ENCODE peak calls at places on chromosomes 2 and 18, in four cellular contexts. D is K562, U is GM12878, I is HepG2. N is an unnamed sample.

GRCh38 chr18:9684901-9685738 is 23.0 kb upstream of the RAB31 start:
- DNase-seq in D (peak), U (no peak), I (no peak), N (no peak)

GRCh38 chr2:105764059-105764458 is 19.3 kb downstream of the NCK2 start:
- DNase-seq in D (no peak), U (no peak), I (no peak), N (no peak)

GRCh38 chr2:205524656-205525055 is 157.6 kb upstream of the NRP2 start:
- DNase-seq in D (no peak), U (no peak), I (no peak), N (no peak)

GRCh38 chr2:72630767-72631166 is 195.1 kb downstream of the EXOC6B start:
- DNase-seq in D (no peak), U (no peak), I (no peak), N (no peak)

GRCh38 chr2:31193806-31194205 is 23.5 kb downstream of the CAPN14 start:
- DNase-seq in D (no peak), U (no peak), I (no peak), N (no peak)

GRCh38 chr2:228589115-228589514 is 407.6 kb upstream of the SPHKAP start:
- DNase-seq in D (no peak), U (no peak), I (no peak), N (no peak)

GRCh38 chr2:238471-239268 is 25.2 kb downstream of the SH3YL1 start:
- DNase-seq in D (no peak), U (no peak), I (no peak), N (no peak)

GRCh38 chr2:84481702-84482101 is 22.6 kb upstream of the SUCLG1 start:
- DNase-seq in D (no peak), U (no peak), I (no peak), N (no peak)

GRCh38 chr2:144014108-144014507 is 505.8 kb downstream of the ZEB2 start:
- DNase-seq in D (no peak), U (no peak), I (no peak), N (no peak)

GRCh38 chr2:40004336-40004735 is 225.3 kb upstream of the THUMPD2 start:
- DNase-seq in D (no peak), U (no peak), I (no peak), N (no peak)

GRCh38 chr18:60873708-60874107 is 459.5 kb upstream of the CDH20 start:
- DNase-seq in D (no peak), U (no peak), I (no peak), N (no peak)

GRCh38 chr2:62150597-62151305 is 45.2 kb upstream of the B3GNT2 start:
- DNase-seq in D (no peak), U (no peak), I (no peak), N (no peak)

GRCh38 chr2:36395866-36396265 is 40.3 kb downstream of the CRIM1 start:
- DNase-seq in D (no peak), U (no peak), I (no peak), N (no peak)

GRCh38 chr2:224278531-224278930 is 123.4 kb downstream of the FAM124B start:
- DNase-seq in D (no peak), U (no peak), I (no peak), N (no peak)

GRCh38 chr2:111032721-111033532 is 87.8 kb upstream of the BCL2L11 start:
- DNase-seq in D (no peak), U (no peak), I (peak), N (no peak)

GRCh38 chr2:206863721-206864120 is 75.6 kb upstream of the CPO start:
- DNase-seq in D (no peak), U (no peak), I (no peak), N (no peak)

GRCh38 chr2:73078457-73079411 is 7.2 kb upstream of the SFXN5 start:
- DNase-seq in D (no peak), U (no peak), I (no peak), N (no peak)

GRCh38 chr2:109712746-109713145 is 81.4 kb upstream of the RGPD5 start:
- DNase-seq in D (no peak), U (no peak), I (no peak), N (no peak)

GRCh38 chr18:23377669-23378469 is 75.2 kb upstream of the RIOK3 start:
- DNase-seq in D (peak), U (peak), I (peak), N (no peak)

GRCh38 chr2:106065268-106065982 is 128.7 kb downstream of the UXS1 start:
- DNase-seq in D (no peak), U (no peak), I (no peak), N (peak)

GRCh38 chr18:25921677-25922421 is 168.6 kb downstream of the SS18 start:
- DNase-seq in D (peak), U (peak), I (peak), N (peak)

GRCh38 chr2:54404270-54404669 is 51.9 kb upstream of the SPTBN1 start:
- DNase-seq in D (no peak), U (no peak), I (no peak), N (no peak)

GRCh38 chr2:60094450-60094929 is 459.0 kb downstream of the BCL11A start:
- DNase-seq in D (no peak), U (no peak), I (peak), N (no peak)

GRCh38 chr2:168673265-168674222 is 128.9 kb upstream of the NOSTRIN start:
- DNase-seq in D (no peak), U (no peak), I (no peak), N (no peak)

GRCh38 chr2:204299766-204300165 is 245.5 kb upstream of the PARD3B start:
- DNase-seq in D (no peak), U (no peak), I (no peak), N (no peak)

DNA sequence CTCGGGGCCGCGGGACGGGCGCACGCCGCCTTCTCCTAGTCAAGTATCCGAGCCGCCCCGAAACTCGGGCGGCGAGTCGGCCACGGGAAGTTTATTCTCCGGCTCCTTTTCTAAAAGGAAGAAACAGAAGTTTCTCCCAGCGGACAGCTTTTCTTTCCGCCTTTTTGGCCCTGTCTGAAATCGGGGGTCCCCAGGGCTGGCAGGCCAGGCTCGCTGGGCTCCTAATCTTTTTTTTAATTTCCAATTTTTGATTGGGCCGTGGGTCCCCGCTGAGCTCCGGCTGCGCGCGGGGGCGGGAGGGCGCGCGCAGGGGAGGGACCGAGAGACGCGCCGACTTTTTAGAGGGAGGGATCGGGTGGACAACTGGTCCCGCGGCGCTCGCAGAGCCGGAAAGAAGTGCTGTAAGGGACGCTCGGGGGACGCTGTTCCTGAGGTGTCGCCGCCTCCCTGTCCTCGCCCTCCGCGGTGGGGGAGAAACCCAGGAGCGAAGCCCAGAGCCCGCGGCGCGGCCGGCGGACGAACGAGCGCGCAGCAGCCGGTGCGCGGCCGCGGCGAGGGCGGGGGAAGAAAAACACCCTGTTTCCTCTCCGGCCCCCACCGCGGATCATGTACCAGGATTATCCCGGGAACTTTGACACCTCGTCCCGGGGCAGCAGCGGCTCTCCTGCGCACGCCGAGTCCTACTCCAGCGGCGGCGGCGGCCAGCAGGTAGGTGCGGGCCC is 618 bp downstream of the FOSL2 start:
- DNase-seq in D (peak), U (no peak), I (no peak), N (peak)
- TF ChIP-seq POLR2AphosphoS5 in D (no peak), U (no peak), I (no peak), N (peak)

GRCh38 chr2:71331581-71332412 is at the start of gene ZNF638:
- DNase-seq in D (peak), U (peak), I (peak), N (peak)

GRCh38 chr2:71326968-71327367 is 4.6 kb upstream of the ZNF638 start:
- DNase-seq in D (no peak), U (no peak), I (no peak), N (no peak)

GRCh38 chr2:71330155-71330554 is 1.4 kb upstream of the ZNF638 start:
- DNase-seq in D (no peak), U (no peak), I (no peak), N (no peak)

GRCh38 chr2:71330585-71331330 is 824 bp upstream of the ZNF638 start:
- DNase-seq in D (no peak), U (no peak), I (peak), N (no peak)

DNA sequence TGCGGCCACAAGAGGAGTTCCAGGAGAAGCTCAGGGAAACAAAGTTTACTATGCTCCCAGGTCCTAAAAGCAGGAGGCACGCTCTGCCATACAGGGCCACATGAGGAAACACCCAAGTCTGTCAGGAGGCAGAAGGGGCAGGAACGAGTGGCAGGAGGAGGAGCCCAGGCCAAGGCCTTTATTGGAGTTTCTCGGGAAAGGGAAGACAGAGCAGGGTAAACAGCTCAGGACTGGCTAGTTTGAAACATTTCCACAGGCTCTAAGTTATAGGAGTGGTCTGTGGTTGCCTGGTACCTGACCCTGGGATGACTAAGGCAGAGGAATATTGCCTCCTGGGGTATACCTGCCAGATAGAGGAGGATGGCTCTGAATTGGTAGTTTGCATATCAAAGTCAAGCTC is 3.7 kb upstream of the ZNF638 start:
- DNase-seq in D (no peak), U (no peak), I (no peak), N (no peak)
- TF ChIP-seq MXI1 in D (no peak), U (no peak), I (no peak), N (no peak)

GRCh38 chr18:58496231-58496630 is 132.7 kb downstream of the ALPK2 start:
- DNase-seq in D (no peak), U (no peak), I (no peak), N (no peak)
- TF ChIP-seq NFIC in D (no peak), U (no peak), I (no peak), N (no peak)

GRCh38 chr18:12645751-12646203 is 12.1 kb downstream of the SPIRE1 start:
- DNase-seq in D (no peak), U (no peak), I (peak), N (no peak)
- TF ChIP-seq POLR2AphosphoS5 in D (no peak), U (no peak), I (no peak), N (no peak)

DNA sequence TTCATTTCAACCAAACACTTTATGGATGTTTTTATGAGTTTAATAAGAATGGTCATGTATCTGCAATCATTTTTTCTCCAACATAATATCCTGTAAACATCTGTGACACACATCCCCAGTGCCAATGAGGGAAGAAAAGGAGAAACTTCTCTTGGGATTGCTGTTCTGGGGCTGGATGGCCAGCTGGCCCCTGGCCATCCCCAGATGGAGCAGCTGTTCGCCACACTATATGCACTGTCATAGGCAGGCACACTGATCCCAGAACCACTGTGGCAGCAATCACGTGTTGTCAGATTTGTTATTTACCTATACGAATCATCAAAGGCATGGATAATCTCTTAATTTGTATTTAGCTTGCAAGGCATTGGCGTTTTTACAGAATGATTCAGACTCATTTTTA is 167.5 kb upstream of the ACAA2 start:
- DNase-seq in D (no peak), U (no peak), I (no peak), N (no peak)
- TF ChIP-seq MXI1 in D (no peak), U (no peak), I (no peak), N (no peak)

DNA sequence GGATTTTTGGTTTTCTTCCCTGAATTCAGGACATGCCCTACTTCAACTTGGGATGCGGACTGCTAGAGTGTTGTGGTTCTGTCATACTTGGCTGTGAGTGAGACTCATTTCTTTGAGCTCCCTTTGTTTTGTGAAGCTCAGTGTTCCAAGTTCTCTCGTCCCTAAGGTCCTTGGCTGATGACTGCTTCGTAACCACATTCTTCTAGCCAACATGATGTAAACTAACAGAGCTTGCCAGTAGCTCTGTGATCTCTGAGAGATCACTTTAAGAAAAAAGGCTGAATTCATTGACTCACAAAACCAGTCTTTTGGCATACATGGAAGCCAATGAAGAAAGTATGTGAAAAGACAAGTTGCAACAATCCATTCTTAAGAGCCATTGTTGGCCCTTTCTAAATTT is 96.9 kb upstream of the MSTN start:
- DNase-seq in D (no peak), U (no peak), I (no peak), N (no peak)
- TF ChIP-seq NFIC in D (no peak), U (no peak), I (no peak), N (no peak)

GRCh38 chr2:108614043-108614435 is 79.8 kb downstream of the LIMS1 start:
- DNase-seq in D (no peak), U (no peak), I (no peak), N (no peak)

GRCh38 chr2:108613261-108614042 is 79.2 kb downstream of the LIMS1 start:
- DNase-seq in D (peak), U (no peak), I (no peak), N (peak)

GRCh38 chr2:108611021-108611420 is 76.8 kb downstream of the LIMS1 start:
- DNase-seq in D (no peak), U (no peak), I (no peak), N (no peak)

GRCh38 chr2:108612153-108612513 is 77.9 kb downstream of the LIMS1 start:
- DNase-seq in D (peak), U (peak), I (no peak), N (no peak)

GRCh38 chr2:108612514-108613183 is 78.4 kb downstream of the LIMS1 start:
- DNase-seq in D (peak), U (peak), I (no peak), N (no peak)
- TF ChIP-seq POLR2AphosphoS5 in D (no peak), U (no peak), I (no peak), N (no peak)

GRCh38 chr2:28896906-28897305 is 2.4 kb downstream of the WDR43 start:
- DNase-seq in D (peak), U (no peak), I (no peak), N (no peak)
- TF ChIP-seq MXI1 in D (no peak), U (no peak), I (no peak), N (no peak)

DNA sequence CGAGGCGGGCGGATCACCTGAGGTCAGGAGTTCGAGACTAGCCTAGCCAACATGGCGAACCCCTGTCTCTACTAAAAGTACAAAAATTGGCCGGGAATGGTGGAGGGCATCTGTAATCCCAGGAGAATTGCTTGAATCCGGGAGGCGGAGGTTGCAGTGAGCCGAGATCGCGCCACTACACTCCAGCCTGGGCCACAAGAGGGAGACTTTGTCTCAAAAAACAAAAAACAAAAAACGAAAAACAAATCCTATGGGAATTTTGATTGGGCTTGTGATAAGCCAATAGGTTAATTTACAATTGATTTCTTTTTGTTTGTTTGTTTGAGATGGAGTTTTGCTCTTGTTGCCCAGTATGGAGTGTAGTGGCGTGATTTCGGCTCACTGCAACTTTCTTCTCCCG is 24.2 kb upstream of the TOGARAM2 start:
- DNase-seq in D (peak), U (no peak), I (no peak), N (no peak)
- TF ChIP-seq NFIC in D (no peak), U (no peak), I (no peak), N (no peak)

N was measured in SK-N-SH.